ENCODE peak calls at places on chromosomes 13 and 19, in six cellular contexts. One of them, this sample, is unnamed. For H3K36me3, H3K4me1 and H3K9me3, the result is how much of the 10 kb centered on the place peaks cover.

GRCh38 chr13:51822106-51822840 is 18.3 kb upstream of the DHRS12 start:
- DNase-seq in GM12878: no peak
- DNase-seq in fibroblast of lung: no peak
- DNase-seq in aorta: no peak
- DNase-seq in heart left ventricle: no peak
- DNase-seq in ascending aorta: no peak
- DNase-seq in this sample: no peak

GRCh38 chr13:92743992-92744391 is 482.6 kb upstream of the GPC6 start:
- DNase-seq in fibroblast of lung: peak
- DNase-seq in aorta: no peak
- DNase-seq in ascending aorta: no peak
- DNase-seq in GM12878: no peak
- DNase-seq in heart left ventricle: no peak
- DNase-seq in this sample: no peak

GRCh38 chr13:111874981-111875380 is 192.0 kb upstream of the SOX1 start:
- DNase-seq in heart left ventricle: no peak
- DNase-seq in GM12878: no peak
- DNase-seq in aorta: no peak
- DNase-seq in ascending aorta: peak
- DNase-seq in fibroblast of lung: no peak
- DNase-seq in this sample: no peak

GRCh38 chr19:32362318-32362691 is 16.9 kb downstream of the ZNF507 start:
- DNase-seq in GM12878: no peak
- DNase-seq in ascending aorta: no peak
- DNase-seq in fibroblast of lung: no peak
- DNase-seq in heart left ventricle: no peak
- DNase-seq in aorta: no peak
- DNase-seq in this sample: no peak

GRCh38 chr19:12840091-12841079 is 2.1 kb downstream of the MAST1 start:
- DNase-seq in fibroblast of lung: peak
- DNase-seq in aorta: no peak
- DNase-seq in ascending aorta: no peak
- DNase-seq in GM12878: no peak
- DNase-seq in heart left ventricle: no peak
- DNase-seq in this sample: peak

GRCh38 chr19:39474139-39474620 is 6.5 kb upstream of the TIMM50 start:
- DNase-seq in ascending aorta: peak
- DNase-seq in heart left ventricle: peak
- DNase-seq in fibroblast of lung: peak
- DNase-seq in aorta: peak
- DNase-seq in GM12878: no peak
- DNase-seq in this sample: peak

GRCh38 chr19:54149021-54149812 is 10.3 kb downstream of the LENG1 start:
- DNase-seq in GM12878: no peak
- DNase-seq in aorta: no peak
- DNase-seq in ascending aorta: no peak
- DNase-seq in fibroblast of lung: no peak
- DNase-seq in heart left ventricle: no peak
- DNase-seq in this sample: no peak

GRCh38 chr13:74039667-74040066 is 94.5 kb downstream of the KLF12 start:
- DNase-seq in fibroblast of lung: no peak
- DNase-seq in ascending aorta: no peak
- DNase-seq in GM12878: no peak
- DNase-seq in heart left ventricle: no peak
- DNase-seq in aorta: no peak
- DNase-seq in this sample: no peak

GRCh38 chr19:41541990-41542584 is 33.9 kb upstream of the CEACAM21 start:
- DNase-seq in heart left ventricle: peak
- DNase-seq in aorta: peak
- DNase-seq in GM12878: no peak
- DNase-seq in fibroblast of lung: peak
- DNase-seq in ascending aorta: peak
- DNase-seq in this sample: peak

GRCh38 chr19:6087074-6087506 is 23.2 kb downstream of the RFX2 start:
- DNase-seq in heart left ventricle: peak
- DNase-seq in aorta: no peak
- DNase-seq in ascending aorta: no peak
- DNase-seq in GM12878: peak
- DNase-seq in fibroblast of lung: no peak
- DNase-seq in this sample: peak

GRCh38 chr19:23802290-23802689 is 43.6 kb upstream of the ZNF681 start:
- DNase-seq in GM12878: no peak
- DNase-seq in heart left ventricle: no peak
- DNase-seq in ascending aorta: no peak
- DNase-seq in aorta: no peak
- DNase-seq in fibroblast of lung: no peak
- DNase-seq in this sample: no peak

GRCh38 chr19:45114116-45114515 is 21.1 kb downstream of the PPP1R37 start:
- DNase-seq in heart left ventricle: no peak
- DNase-seq in aorta: no peak
- DNase-seq in GM12878: no peak
- DNase-seq in ascending aorta: no peak
- DNase-seq in fibroblast of lung: no peak
- DNase-seq in this sample: no peak

GRCh38 chr19:2820112-2820702 is 539 bp downstream of the ZNF554 start:
- DNase-seq in ascending aorta: no peak
- DNase-seq in fibroblast of lung: no peak
- DNase-seq in GM12878: no peak
- DNase-seq in aorta: no peak
- DNase-seq in heart left ventricle: peak
- DNase-seq in this sample: no peak

GRCh38 chr19:13053761-13054604 is 48.7 kb downstream of the LYL1 start:
- DNase-seq in fibroblast of lung: peak
- DNase-seq in aorta: peak
- DNase-seq in GM12878: no peak
- DNase-seq in ascending aorta: peak
- DNase-seq in heart left ventricle: peak
- DNase-seq in this sample: peak

GRCh38 chr13:88022826-88023225 is 351.7 kb downstream of the SLITRK5 start:
- DNase-seq in aorta: no peak
- DNase-seq in GM12878: no peak
- DNase-seq in heart left ventricle: no peak
- DNase-seq in ascending aorta: no peak
- DNase-seq in fibroblast of lung: peak
- DNase-seq in this sample: no peak

GRCh38 chr13:37448072-37448471 is 150.5 kb downstream of the POSTN start:
- DNase-seq in ascending aorta: no peak
- DNase-seq in fibroblast of lung: peak
- DNase-seq in aorta: no peak
- DNase-seq in heart left ventricle: no peak
- DNase-seq in GM12878: no peak
- DNase-seq in this sample: no peak

GRCh38 chr19:32168111-32168510 is 177.3 kb upstream of the ZNF507 start:
- DNase-seq in GM12878: no peak
- DNase-seq in fibroblast of lung: no peak
- DNase-seq in aorta: no peak
- DNase-seq in ascending aorta: no peak
- DNase-seq in heart left ventricle: no peak
- DNase-seq in this sample: no peak

GRCh38 chr19:39265321-39265916 is 2.8 kb upstream of the IFNL2 start:
- DNase-seq in aorta: peak
- DNase-seq in fibroblast of lung: no peak
- DNase-seq in GM12878: no peak
- DNase-seq in heart left ventricle: no peak
- DNase-seq in ascending aorta: no peak
- DNase-seq in this sample: peak

GRCh38 chr19:18310118-18310909 is 12.6 kb downstream of the LSM4 start:
- DNase-seq in ascending aorta: no peak
- DNase-seq in GM12878: no peak
- DNase-seq in aorta: no peak
- DNase-seq in heart left ventricle: no peak
- DNase-seq in fibroblast of lung: no peak
- DNase-seq in this sample: no peak

GRCh38 chr13:43537124-43537523 is 249.6 kb downstream of the ENOX1 start:
- DNase-seq in heart left ventricle: no peak
- DNase-seq in ascending aorta: no peak
- DNase-seq in GM12878: no peak
- DNase-seq in fibroblast of lung: peak
- DNase-seq in aorta: no peak
- DNase-seq in this sample: no peak

GRCh38 chr19:32550666-32551065 is 30.3 kb upstream of the PDCD5 start:
- DNase-seq in heart left ventricle: no peak
- DNase-seq in ascending aorta: no peak
- DNase-seq in GM12878: no peak
- DNase-seq in fibroblast of lung: no peak
- DNase-seq in aorta: no peak
- DNase-seq in this sample: no peak

GRCh38 chr13:90793261-90793785 is 554.2 kb upstream of the MIR17HG start:
- DNase-seq in GM12878: no peak
- DNase-seq in aorta: no peak
- DNase-seq in heart left ventricle: no peak
- DNase-seq in fibroblast of lung: peak
- DNase-seq in ascending aorta: no peak
- DNase-seq in this sample: no peak

GRCh38 chr13:35143123-35143522 is 201.1 kb downstream of the NBEA start:
- DNase-seq in ascending aorta: no peak
- DNase-seq in fibroblast of lung: peak
- DNase-seq in heart left ventricle: no peak
- DNase-seq in GM12878: no peak
- DNase-seq in aorta: no peak
- DNase-seq in this sample: no peak

GRCh38 chr13:96785986-96786385 is 208.3 kb downstream of the OXGR1 start:
- DNase-seq in aorta: no peak
- DNase-seq in GM12878: no peak
- DNase-seq in fibroblast of lung: no peak
- DNase-seq in heart left ventricle: no peak
- DNase-seq in ascending aorta: no peak
- DNase-seq in this sample: no peak

GRCh38 chr19:15191514-15191913 is 9.3 kb downstream of the NOTCH3 start:
- DNase-seq in fibroblast of lung: no peak
- DNase-seq in aorta: no peak
- DNase-seq in ascending aorta: no peak
- DNase-seq in GM12878: no peak
- DNase-seq in heart left ventricle: no peak
- DNase-seq in this sample: no peak

GRCh38 chr19:15187026-15188007 is 13.5 kb downstream of the NOTCH3 start:
- DNase-seq in ascending aorta: no peak
- DNase-seq in aorta: no peak
- DNase-seq in GM12878: no peak
- DNase-seq in fibroblast of lung: no peak
- DNase-seq in heart left ventricle: no peak
- DNase-seq in this sample: no peak

GRCh38 chr19:15191982-15192381 is 8.8 kb downstream of the NOTCH3 start:
- DNase-seq in heart left ventricle: no peak
- DNase-seq in ascending aorta: no peak
- DNase-seq in aorta: no peak
- DNase-seq in fibroblast of lung: no peak
- DNase-seq in GM12878: no peak
- DNase-seq in this sample: no peak

GRCh38 chr19:15185188-15185587 is 15.6 kb downstream of the NOTCH3 start:
- DNase-seq in fibroblast of lung: no peak
- DNase-seq in ascending aorta: no peak
- DNase-seq in GM12878: no peak
- DNase-seq in aorta: no peak
- DNase-seq in heart left ventricle: no peak
- DNase-seq in this sample: no peak

GRCh38 chr19:15188851-15189250 is 11.9 kb downstream of the NOTCH3 start:
- DNase-seq in aorta: no peak
- DNase-seq in ascending aorta: no peak
- DNase-seq in GM12878: no peak
- DNase-seq in fibroblast of lung: no peak
- DNase-seq in heart left ventricle: no peak
- DNase-seq in this sample: no peak
- H3K36me3 ChIP-seq in aorta: under half
- H3K36me3 ChIP-seq in ascending aorta: half or more
- H3K36me3 ChIP-seq in GM12878: under half
- H3K36me3 ChIP-seq in fibroblast of lung: under half
- H3K36me3 ChIP-seq in heart left ventricle: under half
- H3K36me3 ChIP-seq in this sample: under half

GRCh38 chr19:1104452-1105216 is 840 bp downstream of the GPX4 start:
- DNase-seq in aorta: peak
- DNase-seq in GM12878: no peak
- DNase-seq in heart left ventricle: peak
- DNase-seq in fibroblast of lung: peak
- DNase-seq in ascending aorta: peak
- DNase-seq in this sample: peak

GRCh38 chr19:1105217-1105872 is 1.6 kb downstream of the GPX4 start:
- DNase-seq in aorta: no peak
- DNase-seq in ascending aorta: no peak
- DNase-seq in GM12878: no peak
- DNase-seq in fibroblast of lung: no peak
- DNase-seq in heart left ventricle: no peak
- DNase-seq in this sample: no peak

GRCh38 chr19:1103691-1104451 is at the start of gene GPX4:
- DNase-seq in ascending aorta: peak
- DNase-seq in heart left ventricle: peak
- DNase-seq in aorta: peak
- DNase-seq in GM12878: peak
- DNase-seq in fibroblast of lung: peak
- DNase-seq in this sample: peak

GRCh38 chr19:1101337-1101698 is 2.5 kb upstream of the GPX4 start:
- DNase-seq in GM12878: no peak
- DNase-seq in fibroblast of lung: no peak
- DNase-seq in heart left ventricle: peak
- DNase-seq in ascending aorta: no peak
- DNase-seq in aorta: no peak
- DNase-seq in this sample: no peak

GRCh38 chr19:1102407-1103106 is 1.2 kb upstream of the GPX4 start:
- DNase-seq in heart left ventricle: no peak
- DNase-seq in ascending aorta: peak
- DNase-seq in GM12878: peak
- DNase-seq in aorta: no peak
- DNase-seq in fibroblast of lung: peak
- DNase-seq in this sample: no peak
- H3K4me1 ChIP-seq in heart left ventricle: half or more
- H3K4me1 ChIP-seq in ascending aorta: half or more
- H3K4me1 ChIP-seq in GM12878: under half
- H3K4me1 ChIP-seq in aorta: under half
- H3K4me1 ChIP-seq in fibroblast of lung: under half
- H3K4me1 ChIP-seq in this sample: half or more

GRCh38 chr19:4267901-4268815 is 10.9 kb upstream of the SHD start:
- DNase-seq in aorta: no peak
- DNase-seq in GM12878: no peak
- DNase-seq in heart left ventricle: no peak
- DNase-seq in ascending aorta: no peak
- DNase-seq in fibroblast of lung: no peak
- DNase-seq in this sample: no peak
- H3K9me3 ChIP-seq in aorta: under half
- H3K9me3 ChIP-seq in GM12878: under half
- H3K9me3 ChIP-seq in heart left ventricle: under half
- H3K9me3 ChIP-seq in ascending aorta: under half
- H3K9me3 ChIP-seq in fibroblast of lung: under half
- H3K9me3 ChIP-seq in this sample: under half

DNA sequence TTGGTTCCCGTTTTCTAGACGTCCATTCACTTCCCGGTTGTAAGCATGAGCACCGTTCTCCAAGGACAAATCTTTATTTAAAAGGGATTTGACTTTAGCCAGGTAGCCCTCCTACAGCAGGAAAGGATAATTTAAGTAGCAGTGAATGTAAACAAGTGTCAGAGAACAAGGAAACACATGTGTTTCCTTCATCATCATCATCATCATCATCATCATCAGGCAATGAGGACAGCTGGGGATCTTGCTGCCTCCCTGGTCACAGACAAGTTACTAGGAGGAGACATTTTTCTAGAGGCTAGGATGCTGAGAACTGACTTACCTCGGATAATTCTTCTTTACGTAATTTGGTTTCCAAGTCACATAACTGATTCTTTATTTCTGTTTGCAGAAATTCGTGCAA is 14.3 kb downstream of the DNMT1 start:
- DNase-seq in aorta: no peak
- DNase-seq in ascending aorta: no peak
- DNase-seq in GM12878: no peak
- DNase-seq in heart left ventricle: no peak
- DNase-seq in fibroblast of lung: no peak
- DNase-seq in this sample: no peak
- H3K36me3 ChIP-seq in aorta: under half
- H3K36me3 ChIP-seq in ascending aorta: half or more
- H3K36me3 ChIP-seq in GM12878: under half
- H3K36me3 ChIP-seq in heart left ventricle: half or more
- H3K36me3 ChIP-seq in fibroblast of lung: under half
- H3K36me3 ChIP-seq in this sample: half or more

GRCh38 chr13:39527961-39528720 is 74.9 kb downstream of the LHFPL6 start:
- DNase-seq in ascending aorta: peak
- DNase-seq in fibroblast of lung: peak
- DNase-seq in heart left ventricle: no peak
- DNase-seq in aorta: peak
- DNase-seq in GM12878: no peak
- DNase-seq in this sample: no peak
- H3K4me1 ChIP-seq in ascending aorta: under half
- H3K4me1 ChIP-seq in fibroblast of lung: under half
- H3K4me1 ChIP-seq in heart left ventricle: half or more
- H3K4me1 ChIP-seq in aorta: under half
- H3K4me1 ChIP-seq in GM12878: under half
- H3K4me1 ChIP-seq in this sample: under half

This sample was measured in upper lobe of right lung.